ENCODE peak calls at places on chromosomes 12 and 14, in ten cellular contexts. K is epithelial cell of esophagus; D is GM23338; O is left ventricle myocardium inferior; E is naive thymus-derived CD4-positive, alpha-beta T cell; Q is cardiac muscle cell; B is stomach; J is BJ; Y is transverse colon; A is fibroblast of villous mesenchyme. N is an unnamed sample.

GRCh38 chr14:90676859-90677258 is 139.4 kb downstream of the TTC7B start:
- DNase-seq in K (peak), D (no peak), O (no peak), E (no peak), Q (no peak), B (no peak), J (no peak), Y (no peak), A (peak), N (peak)

GRCh38 chr14:36129181-36129580 is 47.3 kb downstream of the PTCSC3 start:
- DNase-seq in K (peak), D (peak), O (no peak), E (no peak), Q (no peak), B (no peak), J (no peak), Y (no peak), A (no peak), N (no peak)

GRCh38 chr14:100857923-100858837 is 32.3 kb downstream of the MEG3 start:
- DNase-seq in K (no peak), D (no peak), O (peak), E (no peak), Q (no peak), B (no peak), J (no peak), Y (no peak), A (no peak), N (no peak)

GRCh38 chr14:63510538-63510937 is 32.6 kb downstream of the PPP2R5E start:
- DNase-seq in K (no peak), D (no peak), O (no peak), E (no peak), Q (no peak), B (no peak), J (no peak), Y (no peak), A (peak), N (no peak)

GRCh38 chr12:132441871-132442863 is 47.8 kb upstream of the FBRSL1 start:
- DNase-seq in K (no peak), D (no peak), O (no peak), E (no peak), Q (no peak), B (no peak), J (no peak), Y (no peak), A (no peak), N (no peak)

GRCh38 chr12:121946313-121947025 is 28.1 kb downstream of the CFAP251 start:
- DNase-seq in K (no peak), D (no peak), O (no peak), E (no peak), Q (no peak), B (no peak), J (no peak), Y (no peak), A (no peak), N (no peak)

GRCh38 chr12:25056486-25057130 is 107.7 kb upstream of the BCAT1 start:
- DNase-seq in K (peak), D (no peak), O (no peak), E (no peak), Q (no peak), B (no peak), J (no peak), Y (no peak), A (no peak), N (no peak)

GRCh38 chr12:92403210-92404175 is 257.8 kb upstream of the BTG1 start:
- DNase-seq in K (no peak), D (no peak), O (no peak), E (peak), Q (no peak), B (no peak), J (no peak), Y (peak), A (no peak), N (no peak)

GRCh38 chr12:116376354-116377193 is 99.1 kb upstream of the MED13L start:
- DNase-seq in K (peak), D (no peak), O (no peak), E (no peak), Q (no peak), B (no peak), J (no peak), Y (no peak), A (peak), N (no peak)

GRCh38 chr12:6774557-6775062 is 2.3 kb downstream of the LAG3 start:
- DNase-seq in K (no peak), D (no peak), O (no peak), E (no peak), Q (no peak), B (no peak), J (no peak), Y (no peak), A (no peak), N (no peak)

GRCh38 chr12:29961231-29961630 is 177.5 kb upstream of the TMTC1 start:
- DNase-seq in K (no peak), D (no peak), O (no peak), E (no peak), Q (no peak), B (no peak), J (no peak), Y (no peak), A (no peak), N (peak)

GRCh38 chr12:122891661-122892525 is 4.0 kb downstream of the VPS37B start:
- DNase-seq in K (peak), D (peak), O (no peak), E (no peak), Q (peak), B (no peak), J (peak), Y (no peak), A (peak), N (peak)

GRCh38 chr14:24456980-24457379 is 14.4 kb upstream of the SDR39U1 start:
- DNase-seq in K (peak), D (no peak), O (no peak), E (no peak), Q (no peak), B (no peak), J (no peak), Y (no peak), A (no peak), N (no peak)

GRCh38 chr12:152440-152839 is 61.5 kb downstream of the SLC6A12 start:
- DNase-seq in K (peak), D (no peak), O (no peak), E (no peak), Q (no peak), B (no peak), J (no peak), Y (no peak), A (peak), N (no peak)

GRCh38 chr14:79562158-79562557 is 649.1 kb downstream of the DIO2 start:
- DNase-seq in K (no peak), D (no peak), O (no peak), E (no peak), Q (no peak), B (no peak), J (no peak), Y (no peak), A (no peak), N (no peak)

GRCh38 chr12:54009171-54010052 is 627 bp downstream of the HOXC8 start:
- DNase-seq in K (peak), D (no peak), O (no peak), E (no peak), Q (no peak), B (no peak), J (no peak), Y (no peak), A (peak), N (no peak)

GRCh38 chr12:107320031-107320928 is 226.9 kb upstream of the CRY1 start:
- DNase-seq in K (peak), D (peak), O (peak), E (peak), Q (peak), B (no peak), J (no peak), Y (peak), A (peak), N (peak)

GRCh38 chr14:64293976-64294671 is at the start of gene ESR2:
- DNase-seq in K (peak), D (peak), O (peak), E (peak), Q (peak), B (peak), J (no peak), Y (peak), A (peak), N (no peak)

GRCh38 chr14:99247772-99248171 is 24.2 kb downstream of the BCL11B start:
- DNase-seq in K (no peak), D (no peak), O (no peak), E (no peak), Q (no peak), B (no peak), J (no peak), Y (no peak), A (no peak), N (no peak)

GRCh38 chr12:12896261-12896660 is 4.9 kb downstream of the GPRC5A start:
- DNase-seq in K (peak), D (no peak), O (no peak), E (no peak), Q (no peak), B (no peak), J (no peak), Y (no peak), A (peak), N (peak)

GRCh38 chr12:87678453-87678852 is 350.7 kb downstream of the C12orf50 start:
- DNase-seq in K (peak), D (no peak), O (no peak), E (no peak), Q (no peak), B (no peak), J (no peak), Y (no peak), A (peak), N (peak)

GRCh38 chr12:6224550-6224949 is 24.4 kb downstream of the CD9 start:
- DNase-seq in K (peak), D (no peak), O (no peak), E (no peak), Q (no peak), B (no peak), J (no peak), Y (peak), A (no peak), N (no peak)

GRCh38 chr12:6696690-6697583 is 3.7 kb downstream of the PIANP start:
- DNase-seq in K (no peak), D (no peak), O (no peak), E (no peak), Q (no peak), B (no peak), J (no peak), Y (no peak), A (no peak), N (no peak)

GRCh38 chr12:5273709-5274108 is 158.2 kb upstream of the NTF3 start:
- DNase-seq in K (no peak), D (no peak), O (no peak), E (no peak), Q (no peak), B (peak), J (no peak), Y (no peak), A (no peak), N (no peak)

GRCh38 chr12:10339441-10339840 is 31.8 kb downstream of the KLRD1 start:
- DNase-seq in K (peak), D (no peak), O (no peak), E (no peak), Q (no peak), B (no peak), J (no peak), Y (no peak), A (no peak), N (no peak)

GRCh38 chr14:80358112-80358511 is 146.8 kb upstream of the DIO2 start:
- DNase-seq in K (no peak), D (no peak), O (no peak), E (no peak), Q (no peak), B (no peak), J (no peak), Y (no peak), A (peak), N (no peak)

GRCh38 chr12:65533177-65533883 is 254.8 kb downstream of the MSRB3 start:
- DNase-seq in K (no peak), D (no peak), O (no peak), E (no peak), Q (no peak), B (no peak), J (peak), Y (no peak), A (peak), N (no peak)

GRCh38 chr14:31484754-31485153 is 3.1 kb downstream of the GPR33 start:
- DNase-seq in K (peak), D (no peak), O (no peak), E (no peak), Q (no peak), B (no peak), J (no peak), Y (no peak), A (no peak), N (no peak)

GRCh38 chr12:109764123-109764522 is 50.5 kb downstream of the FAM222A start:
- DNase-seq in K (no peak), D (peak), O (no peak), E (no peak), Q (no peak), B (peak), J (no peak), Y (no peak), A (no peak), N (no peak)

GRCh38 chr12:120075034-120075616 is 41.4 kb downstream of the RAB35 start:
- DNase-seq in K (no peak), D (no peak), O (no peak), E (no peak), Q (no peak), B (no peak), J (no peak), Y (no peak), A (no peak), N (no peak)

GRCh38 chr14:55129428-55130193 is 559 bp downstream of the LGALS3 start:
- DNase-seq in K (peak), D (peak), O (peak), E (peak), Q (peak), B (peak), J (no peak), Y (peak), A (peak), N (no peak)

GRCh38 chr12:58703911-58704310 is 216.4 kb downstream of the LRIG3 start:
- DNase-seq in K (no peak), D (no peak), O (no peak), E (no peak), Q (no peak), B (no peak), J (peak), Y (no peak), A (peak), N (no peak)

GRCh38 chr12:2682301-2683282 is 112.2 kb upstream of the FKBP4 start:
- DNase-seq in K (peak), D (peak), O (no peak), E (no peak), Q (peak), B (no peak), J (no peak), Y (peak), A (peak), N (peak)

GRCh38 chr14:56342419-56342901 is 224.2 kb downstream of the PELI2 start:
- DNase-seq in K (no peak), D (no peak), O (no peak), E (no peak), Q (no peak), B (no peak), J (peak), Y (no peak), A (peak), N (peak)

GRCh38 chr12:171276-171675 is 42.7 kb downstream of the SLC6A12 start:
- DNase-seq in K (no peak), D (no peak), O (no peak), E (no peak), Q (no peak), B (no peak), J (no peak), Y (no peak), A (no peak), N (no peak)

GRCh38 chr12:46831335-46832083 is 5.7 kb upstream of the SLC38A4 start:
- DNase-seq in K (no peak), D (peak), O (peak), E (no peak), Q (peak), B (peak), J (no peak), Y (peak), A (peak), N (no peak)

GRCh38 chr14:102927346-102927877 is 4.9 kb downstream of the AMN start:
- DNase-seq in K (peak), D (peak), O (no peak), E (no peak), Q (no peak), B (peak), J (no peak), Y (peak), A (no peak), N (no peak)
- H3K4me3 ChIP-seq in K (no peak), D (peak), O (peak), E (no peak), Q (no peak), B (peak), J (no peak), Y (peak), A (no peak), N (no peak)

GRCh38 chr12:45611495-45611894 is 118.0 kb upstream of the ARID2 start:
- DNase-seq in K (no peak), D (no peak), O (no peak), E (no peak), Q (no peak), B (no peak), J (no peak), Y (no peak), A (no peak), N (no peak)
- H3K4me3 ChIP-seq in K (no peak), D (no peak), O (peak), E (no peak), Q (no peak), B (no peak), J (no peak), Y (peak), A (peak), N (no peak)

GRCh38 chr12:68612245-68612644 is 1.5 kb downstream of the RAP1B start:
- DNase-seq in K (peak), D (no peak), O (no peak), E (no peak), Q (no peak), B (no peak), J (no peak), Y (no peak), A (peak), N (no peak)

GRCh38 chr12:68614105-68614679 is 3.5 kb downstream of the RAP1B start:
- DNase-seq in K (no peak), D (no peak), O (no peak), E (no peak), Q (no peak), B (no peak), J (no peak), Y (no peak), A (no peak), N (no peak)

GRCh38 chr12:68612675-68613074 is 2.0 kb downstream of the RAP1B start:
- DNase-seq in K (no peak), D (no peak), O (no peak), E (no peak), Q (no peak), B (no peak), J (no peak), Y (no peak), A (no peak), N (no peak)

GRCh38 chr12:68613209-68613904 is 2.7 kb downstream of the RAP1B start:
- DNase-seq in K (no peak), D (no peak), O (no peak), E (no peak), Q (no peak), B (no peak), J (no peak), Y (no peak), A (no peak), N (no peak)

DNA sequence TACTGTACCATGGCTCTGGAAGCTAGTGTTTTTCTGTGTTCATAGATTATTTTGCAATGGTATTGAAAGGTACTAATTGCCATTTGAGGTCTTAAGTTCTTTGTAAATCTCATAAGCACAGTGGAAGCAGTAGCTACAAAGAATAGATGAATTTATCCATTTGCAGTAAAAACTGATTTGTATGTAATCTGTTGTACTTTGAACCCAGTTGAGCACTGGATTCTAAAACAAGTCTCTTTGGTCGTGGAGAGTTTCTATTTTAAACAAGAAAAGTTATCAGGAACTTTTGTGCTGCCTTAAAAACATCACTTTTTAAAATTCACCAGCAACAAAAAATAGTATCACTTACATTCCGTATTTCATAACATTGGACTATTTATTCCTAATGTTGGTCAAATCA is 4.1 kb downstream of the RAP1B start:
- DNase-seq in K (no peak), D (no peak), O (no peak), E (no peak), Q (no peak), B (no peak), J (no peak), Y (no peak), A (no peak), N (no peak)
- H3K4me3 ChIP-seq in K (no peak), D (no peak), O (no peak), E (peak), Q (no peak), B (peak), J (peak), Y (no peak), A (no peak), N (no peak)

GRCh38 chr12:31031951-31032335 is 41.7 kb upstream of the DDX11 start:
- DNase-seq in K (no peak), D (no peak), O (no peak), E (no peak), Q (no peak), B (no peak), J (no peak), Y (no peak), A (no peak), N (no peak)
- H3K4me3 ChIP-seq in K (no peak), D (no peak), O (no peak), E (no peak), Q (no peak), B (no peak), J (no peak), Y (no peak), A (no peak), N (no peak)

DNA sequence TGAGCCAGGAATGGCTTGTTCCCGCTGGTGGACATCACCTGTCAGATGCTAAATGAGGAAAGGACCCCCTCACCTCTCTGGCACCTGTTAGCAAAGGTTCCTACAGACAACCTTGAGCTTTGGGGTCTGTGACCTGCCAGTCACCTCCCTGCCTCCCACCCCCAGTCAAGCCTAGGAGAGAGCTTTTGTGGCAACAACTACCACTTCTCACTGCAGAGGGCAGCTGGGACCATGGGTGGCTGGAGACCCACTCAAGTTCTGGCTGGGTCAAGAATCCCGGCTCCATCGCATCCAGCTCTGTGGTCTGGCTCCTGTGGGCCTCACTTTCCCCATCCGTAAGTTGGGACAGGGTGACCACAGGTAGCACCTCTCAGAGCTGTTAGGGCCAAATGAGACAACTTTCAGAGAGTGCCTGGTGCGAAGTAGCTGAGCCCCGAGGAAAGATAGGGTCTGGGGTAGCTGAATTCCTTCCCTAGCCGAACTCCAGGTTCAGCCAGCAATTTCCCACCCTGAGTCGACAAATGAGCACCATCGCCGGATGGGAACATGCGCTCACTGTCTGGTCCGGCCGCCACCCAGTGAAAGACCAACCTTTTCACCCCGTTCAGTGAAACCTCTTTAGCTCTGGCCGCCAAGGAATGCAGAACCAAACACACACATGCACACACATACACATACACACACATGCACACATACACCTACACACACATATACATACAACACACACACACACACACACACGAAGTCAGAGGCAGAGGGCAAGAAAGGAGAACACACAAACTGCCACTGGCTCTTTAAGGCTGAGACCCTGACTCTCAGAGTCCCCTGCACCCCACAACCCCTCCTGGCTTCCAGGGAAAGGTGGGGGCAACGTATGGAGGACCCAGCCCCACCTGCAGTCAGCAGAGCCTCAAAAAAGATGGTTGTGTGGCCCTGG is 1.9 kb downstream of the TMEM119 start:
- DNase-seq in K (no peak), D (no peak), O (no peak), E (no peak), Q (no peak), B (no peak), J (no peak), Y (no peak), A (no peak), N (no peak)
- H3K4me3 ChIP-seq in K (no peak), D (no peak), O (no peak), E (no peak), Q (no peak), B (peak), J (peak), Y (peak), A (peak), N (peak)

DNA sequence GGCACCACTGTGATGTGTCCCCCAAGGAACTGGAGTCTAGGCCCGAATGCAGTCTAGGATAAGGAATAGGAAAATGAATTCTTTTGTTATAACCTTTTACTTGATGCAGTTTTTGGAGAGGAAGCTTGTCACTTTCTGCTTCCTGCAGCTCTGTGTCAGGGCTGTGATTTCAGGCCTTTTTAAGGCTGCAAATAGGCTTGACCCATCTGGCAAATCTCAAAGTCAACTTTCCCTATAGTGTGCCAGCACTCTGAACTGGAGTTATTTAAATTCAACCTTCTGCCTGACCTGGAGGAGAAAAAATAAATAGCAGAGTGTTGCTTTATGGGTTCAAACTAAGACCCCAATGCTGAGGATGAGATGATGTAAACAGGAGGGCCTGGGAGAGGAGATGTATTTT is 51.8 kb upstream of the CEP83 start:
- DNase-seq in K (no peak), D (no peak), O (no peak), E (no peak), Q (peak), B (no peak), J (no peak), Y (no peak), A (no peak), N (no peak)
- H3K4me3 ChIP-seq in K (no peak), D (no peak), O (no peak), E (no peak), Q (no peak), B (no peak), J (no peak), Y (no peak), A (no peak), N (no peak)